ENCODE peak calls at places on chromosomes 6 and 20, in five cellular contexts. S is heart left ventricle, M is HCT116, B is A549, C is IMR-90. U is an unnamed sample.

GRCh38 chr6:119306396-119306968 is 43.1 kb downstream of the MAN1A1 start:
- DNase-seq in S (no peak), M (no peak), B (no peak), C (no peak), U (no peak)

GRCh38 chr6:35728663-35729348 is 8.0 kb upstream of the ARMC12 start:
- DNase-seq in S (peak), M (no peak), B (no peak), C (no peak), U (peak)

GRCh38 chr20:1858859-1859258 is 36.3 kb upstream of the SIRPA start:
- DNase-seq in S (no peak), M (no peak), B (no peak), C (peak), U (no peak)

GRCh38 chr6:10746915-10747250 is 722 bp upstream of the TMEM14B start:
- DNase-seq in S (no peak), M (no peak), B (no peak), C (no peak), U (no peak)

GRCh38 chr6:100296810-100297544 is 167.7 kb downstream of the SIM1 start:
- DNase-seq in S (no peak), M (peak), B (peak), C (peak), U (no peak)

GRCh38 chr6:154239392-154239791 is 117.2 kb downstream of the IPCEF1 start:
- DNase-seq in S (no peak), M (no peak), B (no peak), C (no peak), U (no peak)

GRCh38 chr6:163427498-163428254 is 13.2 kb downstream of the QKI start:
- DNase-seq in S (no peak), M (peak), B (no peak), C (peak), U (no peak)

GRCh38 chr6:7811441-7811840 is 85.5 kb downstream of the BMP6 start:
- DNase-seq in S (no peak), M (no peak), B (no peak), C (no peak), U (no peak)

GRCh38 chr6:127582777-127583462 is 5.9 kb downstream of the C6orf58 start:
- DNase-seq in S (no peak), M (peak), B (peak), C (peak), U (no peak)

GRCh38 chr6:19879663-19880062 is 42.5 kb downstream of the ID4 start:
- DNase-seq in S (no peak), M (no peak), B (no peak), C (no peak), U (no peak)

GRCh38 chr20:31720486-31721407 is 1.9 kb downstream of the BCL2L1 start:
- DNase-seq in S (no peak), M (no peak), B (no peak), C (no peak), U (peak)
- TF ChIP-seq CTCF in S (no peak), M (no peak), B (peak), C (no peak), U (no peak)

GRCh38 chr6:67591910-67592309 is 1043.2 kb upstream of the ADGRB3 start:
- DNase-seq in S (no peak), M (no peak), B (no peak), C (no peak), U (no peak)
- TF ChIP-seq POLR2A in S (no peak), M (no peak), B (no peak), C (no peak), U (no peak)

GRCh38 chr6:134437376-134437775 is 119.5 kb upstream of the SGK1 start:
- DNase-seq in S (no peak), M (no peak), B (peak), C (peak), U (no peak)
- TF ChIP-seq CTCF in S (no peak), M (no peak), B (peak), C (peak), U (no peak)

DNA sequence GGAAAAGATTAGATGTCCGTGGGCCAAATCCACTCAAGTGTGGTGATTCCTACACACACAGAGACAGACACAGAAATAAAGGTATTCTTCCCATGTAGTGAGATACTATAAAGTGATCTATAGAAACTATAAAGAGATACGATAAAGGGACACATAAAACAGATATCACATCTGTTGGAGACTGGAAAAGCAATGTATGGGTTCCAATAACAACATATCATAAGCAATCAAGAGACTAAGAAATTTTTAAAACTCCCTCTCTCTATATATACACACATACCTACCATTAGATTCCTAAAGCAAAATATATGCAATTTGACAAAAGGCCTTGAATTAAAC is 5.2 kb downstream of the PPP1R10 start:
- DNase-seq in S (no peak), M (no peak), B (no peak), C (no peak), U (no peak)
- TF ChIP-seq POLR2A in S (no peak), M (no peak), B (no peak), C (no peak), U (no peak)

DNA sequence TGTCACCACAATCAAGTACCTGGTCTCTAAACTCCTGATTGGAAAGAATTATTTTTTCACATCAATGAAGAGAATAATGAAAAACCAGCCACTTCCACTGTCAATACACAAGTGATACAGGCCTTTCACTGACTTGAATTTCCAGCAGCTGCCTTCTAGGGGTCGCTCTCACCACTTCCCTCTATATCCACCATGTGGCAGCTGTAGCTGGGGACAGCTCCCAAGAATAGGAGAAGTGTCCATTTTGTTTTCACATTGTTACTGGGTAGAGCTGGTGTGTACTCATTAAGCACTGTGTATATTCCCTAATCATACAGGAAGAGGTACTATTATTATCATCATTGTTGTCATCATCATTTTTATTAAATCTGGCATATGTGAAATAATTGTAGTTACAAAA is 438.4 kb upstream of the SPTLC3 start:
- DNase-seq in S (no peak), M (no peak), B (peak), C (no peak), U (no peak)
- TF ChIP-seq CTCF in S (peak), M (peak), B (peak), C (no peak), U (peak)

GRCh38 chr6:24969343-24969860 is 33.6 kb upstream of the RIPOR2 start:
- DNase-seq in S (no peak), M (no peak), B (no peak), C (no peak), U (no peak)

GRCh38 chr6:24971067-24971466 is 35.3 kb upstream of the RIPOR2 start:
- DNase-seq in S (no peak), M (no peak), B (no peak), C (no peak), U (no peak)

GRCh38 chr6:24972551-24972950 is 36.8 kb upstream of the RIPOR2 start:
- DNase-seq in S (no peak), M (no peak), B (no peak), C (no peak), U (no peak)

GRCh38 chr6:24968711-24969110 is 33.0 kb upstream of the RIPOR2 start:
- DNase-seq in S (no peak), M (no peak), B (no peak), C (no peak), U (no peak)

GRCh38 chr6:24974182-24975171 is 38.7 kb upstream of the RIPOR2 start:
- DNase-seq in S (no peak), M (no peak), B (no peak), C (no peak), U (no peak)
- TF ChIP-seq POLR2A in S (no peak), M (no peak), B (no peak), C (no peak), U (no peak)

DNA sequence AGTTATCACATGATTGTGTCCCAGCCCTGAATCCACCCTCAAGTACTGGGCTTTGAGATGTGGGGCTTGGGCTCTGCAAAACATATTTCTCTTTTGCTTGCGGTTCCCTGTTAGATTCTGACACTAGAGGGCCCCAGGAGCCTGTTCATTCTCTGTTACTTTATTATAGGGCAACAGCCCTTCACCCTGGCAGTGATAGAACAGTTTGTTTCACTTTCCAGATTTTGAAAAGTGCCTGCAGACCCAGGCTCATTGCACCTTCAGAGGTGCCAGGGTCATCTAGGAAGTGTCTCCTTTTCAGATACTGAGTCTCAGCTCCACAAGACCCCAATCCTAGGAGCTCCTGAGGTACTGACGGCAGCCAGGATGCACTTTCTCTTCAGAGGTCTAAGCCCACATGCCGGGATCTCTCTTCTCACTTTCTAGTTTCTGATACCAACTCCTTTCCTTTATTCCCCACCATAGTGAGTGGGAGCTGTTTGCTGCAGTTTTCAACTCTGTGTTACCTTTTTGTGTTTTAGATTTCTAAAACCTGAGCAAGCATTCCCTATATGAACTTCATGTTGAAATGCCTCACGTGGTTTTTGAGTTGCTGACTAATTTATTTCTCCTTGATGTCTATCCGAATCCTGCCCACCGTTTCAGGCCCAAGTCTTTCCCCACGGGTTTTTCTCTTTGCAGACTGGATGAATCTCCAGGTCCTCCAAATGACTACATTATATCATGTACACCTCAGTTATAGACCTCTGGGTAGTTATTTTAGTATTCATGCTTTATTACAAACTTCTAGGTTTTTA is 10.9 kb downstream of the ABT1 start:
- DNase-seq in S (no peak), M (peak), B (peak), C (peak), U (no peak)
- TF ChIP-seq CTCF in S (peak), M (peak), B (peak), C (peak), U (peak)